ENCODE peak calls at places on chromosomes 11 and 22, in five cellular contexts. One of them, this sample, is unnamed.

GRCh38 chr11:80136991-80137390 is 696.2 kb upstream of the TENM4 start:
- DNase-seq in HFFc6: no peak
- DNase-seq in hypothalamus: no peak
- DNase-seq in pancreas: no peak
- DNase-seq in activated T-cell treated with anti-CD3 and anti-CD28 coated beads, Interleukin-2, amount 50 U/mL, for 1 hour: no peak
- DNase-seq in this sample: no peak

GRCh38 chr11:73577496-73577917 is 20.4 kb downstream of the FAM168A start:
- DNase-seq in HFFc6: peak
- DNase-seq in hypothalamus: no peak
- DNase-seq in pancreas: no peak
- DNase-seq in activated T-cell treated with anti-CD3 and anti-CD28 coated beads, Interleukin-2, amount 50 U/mL, for 1 hour: no peak
- DNase-seq in this sample: no peak

GRCh38 chr22:30344447-30345200 is 12.1 kb downstream of the SF3A1 start:
- DNase-seq in HFFc6: no peak
- DNase-seq in hypothalamus: no peak
- DNase-seq in pancreas: no peak
- DNase-seq in activated T-cell treated with anti-CD3 and anti-CD28 coated beads, Interleukin-2, amount 50 U/mL, for 1 hour: no peak
- DNase-seq in this sample: no peak

GRCh38 chr11:23856654-23857053 is 640.2 kb upstream of the LUZP2 start:
- DNase-seq in HFFc6: no peak
- DNase-seq in hypothalamus: no peak
- DNase-seq in pancreas: no peak
- DNase-seq in activated T-cell treated with anti-CD3 and anti-CD28 coated beads, Interleukin-2, amount 50 U/mL, for 1 hour: no peak
- DNase-seq in this sample: no peak

GRCh38 chr11:21604564-21604963 is 588.3 kb upstream of the ANO5 start:
- DNase-seq in HFFc6: no peak
- DNase-seq in hypothalamus: no peak
- DNase-seq in pancreas: no peak
- DNase-seq in activated T-cell treated with anti-CD3 and anti-CD28 coated beads, Interleukin-2, amount 50 U/mL, for 1 hour: no peak
- DNase-seq in this sample: no peak

GRCh38 chr22:43042101-43042780 is 27.3 kb upstream of the PACSIN2 start:
- DNase-seq in HFFc6: no peak
- DNase-seq in hypothalamus: no peak
- DNase-seq in pancreas: peak
- DNase-seq in activated T-cell treated with anti-CD3 and anti-CD28 coated beads, Interleukin-2, amount 50 U/mL, for 1 hour: no peak
- DNase-seq in this sample: peak

GRCh38 chr11:34426766-34427170 is 12.0 kb upstream of the CAT start:
- DNase-seq in HFFc6: peak
- DNase-seq in hypothalamus: no peak
- DNase-seq in pancreas: no peak
- DNase-seq in activated T-cell treated with anti-CD3 and anti-CD28 coated beads, Interleukin-2, amount 50 U/mL, for 1 hour: no peak
- DNase-seq in this sample: no peak

GRCh38 chr11:2791521-2792375 is 92.0 kb upstream of the KCNQ1OT1 start:
- DNase-seq in HFFc6: no peak
- DNase-seq in hypothalamus: no peak
- DNase-seq in pancreas: no peak
- DNase-seq in activated T-cell treated with anti-CD3 and anti-CD28 coated beads, Interleukin-2, amount 50 U/mL, for 1 hour: peak
- DNase-seq in this sample: peak

GRCh38 chr11:71181566-71181965 is 70.8 kb downstream of the SHANK2 start:
- DNase-seq in HFFc6: no peak
- DNase-seq in hypothalamus: no peak
- DNase-seq in pancreas: no peak
- DNase-seq in activated T-cell treated with anti-CD3 and anti-CD28 coated beads, Interleukin-2, amount 50 U/mL, for 1 hour: no peak
- DNase-seq in this sample: no peak

GRCh38 chr11:73294604-73295003 is 13.5 kb upstream of the ARHGEF17 start:
- DNase-seq in HFFc6: no peak
- DNase-seq in hypothalamus: no peak
- DNase-seq in pancreas: no peak
- DNase-seq in activated T-cell treated with anti-CD3 and anti-CD28 coated beads, Interleukin-2, amount 50 U/mL, for 1 hour: no peak
- DNase-seq in this sample: no peak

GRCh38 chr22:42437488-42438292 is 5.5 kb upstream of the NFAM1 start:
- DNase-seq in HFFc6: peak
- DNase-seq in hypothalamus: peak
- DNase-seq in pancreas: peak
- DNase-seq in activated T-cell treated with anti-CD3 and anti-CD28 coated beads, Interleukin-2, amount 50 U/mL, for 1 hour: peak
- DNase-seq in this sample: peak

GRCh38 chr11:4826425-4826824 is 5.3 kb downstream of the OR51F2 start:
- DNase-seq in HFFc6: no peak
- DNase-seq in hypothalamus: no peak
- DNase-seq in pancreas: no peak
- DNase-seq in activated T-cell treated with anti-CD3 and anti-CD28 coated beads, Interleukin-2, amount 50 U/mL, for 1 hour: no peak
- DNase-seq in this sample: peak

GRCh38 chr22:32079110-32080089 is 36.3 kb downstream of the SLC5A1 start:
- DNase-seq in HFFc6: peak
- DNase-seq in hypothalamus: no peak
- DNase-seq in pancreas: peak
- DNase-seq in activated T-cell treated with anti-CD3 and anti-CD28 coated beads, Interleukin-2, amount 50 U/mL, for 1 hour: no peak
- DNase-seq in this sample: no peak

GRCh38 chr22:27792452-27793165 is 8.9 kb downstream of the MN1 start:
- DNase-seq in HFFc6: no peak
- DNase-seq in hypothalamus: no peak
- DNase-seq in pancreas: no peak
- DNase-seq in activated T-cell treated with anti-CD3 and anti-CD28 coated beads, Interleukin-2, amount 50 U/mL, for 1 hour: no peak
- DNase-seq in this sample: no peak

GRCh38 chr11:33723238-33723881 is 12.9 kb downstream of the CD59 start:
- DNase-seq in HFFc6: peak
- DNase-seq in hypothalamus: no peak
- DNase-seq in pancreas: no peak
- DNase-seq in activated T-cell treated with anti-CD3 and anti-CD28 coated beads, Interleukin-2, amount 50 U/mL, for 1 hour: no peak
- DNase-seq in this sample: no peak

GRCh38 chr11:110430267-110431211 is 791 bp downstream of the FDX1 start:
- DNase-seq in HFFc6: no peak
- DNase-seq in hypothalamus: peak
- DNase-seq in pancreas: peak
- DNase-seq in activated T-cell treated with anti-CD3 and anti-CD28 coated beads, Interleukin-2, amount 50 U/mL, for 1 hour: no peak
- DNase-seq in this sample: no peak

GRCh38 chr22:45600791-45601730 is 70.6 kb upstream of the ATXN10 start:
- DNase-seq in HFFc6: no peak
- DNase-seq in hypothalamus: no peak
- DNase-seq in pancreas: no peak
- DNase-seq in activated T-cell treated with anti-CD3 and anti-CD28 coated beads, Interleukin-2, amount 50 U/mL, for 1 hour: no peak
- DNase-seq in this sample: no peak

GRCh38 chr11:6307879-6308278 is 12.4 kb downstream of the CAVIN3 start:
- DNase-seq in HFFc6: no peak
- DNase-seq in hypothalamus: no peak
- DNase-seq in pancreas: no peak
- DNase-seq in activated T-cell treated with anti-CD3 and anti-CD28 coated beads, Interleukin-2, amount 50 U/mL, for 1 hour: no peak
- DNase-seq in this sample: no peak

GRCh38 chr11:115324569-115325432 is 179.4 kb downstream of the CADM1 start:
- DNase-seq in HFFc6: peak
- DNase-seq in hypothalamus: no peak
- DNase-seq in pancreas: peak
- DNase-seq in activated T-cell treated with anti-CD3 and anti-CD28 coated beads, Interleukin-2, amount 50 U/mL, for 1 hour: no peak
- DNase-seq in this sample: peak

GRCh38 chr11:33329705-33330329 is 72.6 kb downstream of the HIPK3 start:
- DNase-seq in HFFc6: peak
- DNase-seq in hypothalamus: peak
- DNase-seq in pancreas: peak
- DNase-seq in activated T-cell treated with anti-CD3 and anti-CD28 coated beads, Interleukin-2, amount 50 U/mL, for 1 hour: no peak
- DNase-seq in this sample: peak

GRCh38 chr11:26665946-26666345 is 55.9 kb downstream of the SLC5A12 start:
- DNase-seq in HFFc6: no peak
- DNase-seq in hypothalamus: no peak
- DNase-seq in pancreas: no peak
- DNase-seq in activated T-cell treated with anti-CD3 and anti-CD28 coated beads, Interleukin-2, amount 50 U/mL, for 1 hour: no peak
- DNase-seq in this sample: no peak

GRCh38 chr11:68480855-68481510 is 20.4 kb downstream of the PPP6R3 start:
- DNase-seq in HFFc6: no peak
- DNase-seq in hypothalamus: no peak
- DNase-seq in pancreas: no peak
- DNase-seq in activated T-cell treated with anti-CD3 and anti-CD28 coated beads, Interleukin-2, amount 50 U/mL, for 1 hour: no peak
- DNase-seq in this sample: no peak

GRCh38 chr11:72079776-72080325 is 491 bp downstream of the NUMA1 start:
- DNase-seq in HFFc6: no peak
- DNase-seq in hypothalamus: no peak
- DNase-seq in pancreas: peak
- DNase-seq in activated T-cell treated with anti-CD3 and anti-CD28 coated beads, Interleukin-2, amount 50 U/mL, for 1 hour: no peak
- DNase-seq in this sample: no peak

GRCh38 chr11:80993561-80993960 is 1552.7 kb upstream of the TENM4 start:
- DNase-seq in HFFc6: no peak
- DNase-seq in hypothalamus: no peak
- DNase-seq in pancreas: no peak
- DNase-seq in activated T-cell treated with anti-CD3 and anti-CD28 coated beads, Interleukin-2, amount 50 U/mL, for 1 hour: no peak
- DNase-seq in this sample: no peak

GRCh38 chr11:62787005-62787759 is at the start of gene TMEM179B:
- DNase-seq in HFFc6: peak
- DNase-seq in hypothalamus: peak
- DNase-seq in pancreas: peak
- DNase-seq in activated T-cell treated with anti-CD3 and anti-CD28 coated beads, Interleukin-2, amount 50 U/mL, for 1 hour: peak
- DNase-seq in this sample: peak

GRCh38 chr11:124807660-124808270 is 7.6 kb upstream of the MSANTD2 start:
- DNase-seq in HFFc6: no peak
- DNase-seq in hypothalamus: no peak
- DNase-seq in pancreas: no peak
- DNase-seq in activated T-cell treated with anti-CD3 and anti-CD28 coated beads, Interleukin-2, amount 50 U/mL, for 1 hour: no peak
- DNase-seq in this sample: no peak

GRCh38 chr22:44523981-44524759 is 26.1 kb upstream of the RTL6 start:
- DNase-seq in HFFc6: peak
- DNase-seq in hypothalamus: no peak
- DNase-seq in pancreas: no peak
- DNase-seq in activated T-cell treated with anti-CD3 and anti-CD28 coated beads, Interleukin-2, amount 50 U/mL, for 1 hour: no peak
- DNase-seq in this sample: no peak

GRCh38 chr11:6606471-6607189 is 3.1 kb downstream of the ILK start:
- DNase-seq in HFFc6: peak
- DNase-seq in hypothalamus: peak
- DNase-seq in pancreas: peak
- DNase-seq in activated T-cell treated with anti-CD3 and anti-CD28 coated beads, Interleukin-2, amount 50 U/mL, for 1 hour: peak
- DNase-seq in this sample: peak

GRCh38 chr11:6319001-6319878 is 1.1 kb downstream of the CAVIN3 start:
- DNase-seq in HFFc6: no peak
- DNase-seq in hypothalamus: no peak
- DNase-seq in pancreas: peak
- DNase-seq in activated T-cell treated with anti-CD3 and anti-CD28 coated beads, Interleukin-2, amount 50 U/mL, for 1 hour: no peak
- DNase-seq in this sample: no peak

GRCh38 chr22:40310081-40310770 is 36.1 kb upstream of the ADSL start:
- DNase-seq in HFFc6: peak
- DNase-seq in hypothalamus: no peak
- DNase-seq in pancreas: no peak
- DNase-seq in activated T-cell treated with anti-CD3 and anti-CD28 coated beads, Interleukin-2, amount 50 U/mL, for 1 hour: no peak
- DNase-seq in this sample: no peak

GRCh38 chr11:84261707-84262106 is 975.5 kb upstream of the CCDC90B start:
- DNase-seq in HFFc6: no peak
- DNase-seq in hypothalamus: no peak
- DNase-seq in pancreas: peak
- DNase-seq in activated T-cell treated with anti-CD3 and anti-CD28 coated beads, Interleukin-2, amount 50 U/mL, for 1 hour: no peak
- DNase-seq in this sample: no peak

GRCh38 chr11:23520226-23520960 is 660.1 kb upstream of the CCDC179 start:
- DNase-seq in HFFc6: no peak
- DNase-seq in hypothalamus: no peak
- DNase-seq in pancreas: no peak
- DNase-seq in activated T-cell treated with anti-CD3 and anti-CD28 coated beads, Interleukin-2, amount 50 U/mL, for 1 hour: no peak
- DNase-seq in this sample: no peak

GRCh38 chr22:25364736-25365241 is 145.3 kb downstream of the CRYBB2 start:
- DNase-seq in HFFc6: no peak
- DNase-seq in hypothalamus: no peak
- DNase-seq in pancreas: no peak
- DNase-seq in activated T-cell treated with anti-CD3 and anti-CD28 coated beads, Interleukin-2, amount 50 U/mL, for 1 hour: no peak
- DNase-seq in this sample: no peak

GRCh38 chr11:69317401-69318092 is 23.6 kb downstream of the MYEOV start:
- DNase-seq in HFFc6: peak
- DNase-seq in hypothalamus: no peak
- DNase-seq in pancreas: no peak
- DNase-seq in activated T-cell treated with anti-CD3 and anti-CD28 coated beads, Interleukin-2, amount 50 U/mL, for 1 hour: no peak
- DNase-seq in this sample: no peak